ENCODE peak calls at places on chromosome 12, in six cellular contexts. R, N, Z, D, H and I are unnamed samples.

GRCh38 chr12:120642086-120642485 is 1.7 kb downstream of the CABP1 start:
- DNase-seq in N (no peak), Z (no peak), H (no peak), R (no peak), D (no peak), I (no peak)

GRCh38 chr12:88553941-88554658 is 26.2 kb downstream of the KITLG start:
- DNase-seq in D (no peak), R (peak; percentile 94), H (no peak), Z (peak; percentile 35), N (peak; percentile 67), I (no peak)

GRCh38 chr12:107317751-107318553 is 224.6 kb upstream of the CRY1 start:
- DNase-seq in N (peak; percentile 65), Z (peak; percentile 62), R (peak; percentile 97), D (peak; percentile 93), H (peak; percentile 92), I (no peak)

GRCh38 chr12:6279256-6279628 is 31.2 kb upstream of the PLEKHG6 start:
- DNase-seq in Z (no peak), R (no peak), N (no peak), H (no peak), D (no peak), I (no peak)

GRCh38 chr12:114888458-114888857 is 204.5 kb upstream of the TBX3 start:
- DNase-seq in H (no peak), D (no peak), R (no peak), N (no peak), Z (no peak), I (no peak)

GRCh38 chr12:52925717-52926595 is 21.1 kb upstream of the KRT8 start:
- DNase-seq in H (peak; percentile 100), N (no peak), Z (peak; percentile 40), D (no peak), R (peak; percentile 87), I (no peak)

GRCh38 chr12:118984206-118984943 is 3.0 kb downstream of the SRRM4 start:
- DNase-seq in H (no peak), Z (no peak), N (no peak), D (no peak), R (no peak), I (no peak)

GRCh38 chr12:117853600-117853999 is 115.2 kb downstream of the KSR2 start:
- DNase-seq in N (no peak), D (peak; percentile 38), Z (peak; percentile 55), H (peak; percentile 71), R (no peak), I (no peak)

GRCh38 chr12:127145543-127145928 is 1121.4 kb upstream of the TMEM132C start:
- DNase-seq in Z (no peak), D (no peak), H (no peak), R (no peak), N (no peak), I (no peak)

GRCh38 chr12:124913474-124914391 is 717 bp downstream of the UBC start:
- DNase-seq in Z (peak; percentile 74), H (peak; percentile 89), N (no peak), R (no peak), D (no peak), I (no peak)

GRCh38 chr12:96578526-96579125 is 89.2 kb downstream of the CFAP54 start:
- DNase-seq in N (peak; percentile 17), D (no peak), R (peak; percentile 90), Z (peak; percentile 37), H (peak; percentile 73), I (peak; percentile 31)

GRCh38 chr12:51847830-51848727 is at the start of gene FIGNL2:
- DNase-seq in R (no peak), N (no peak), D (no peak), H (no peak), Z (no peak), I (no peak)